ENCODE peak calls at places on chromosomes 6 and 20, in nine cellular contexts. P is thoracic aorta; W is AG04450; X is A549; K is substantia nigra; C is HCT116; O is PC-3; E is OCI-LY7; Z is CD8-positive, alpha-beta memory T cell. Y is an unnamed sample.

GRCh38 chr20:48921883-48922867 is 664 bp downstream of the ARFGEF2 start:
- DNase-seq in C (no peak), K (no peak), W (no peak), Z (no peak), X (peak; percentile 52), E (peak; percentile 18), P (no peak), O (peak; percentile 49), Y (peak; percentile 78)

GRCh38 chr6:36368921-36369880 is 18.3 kb downstream of the ETV7 start:
- DNase-seq in P (no peak), W (peak; percentile 38), Z (no peak), X (no peak), E (no peak), O (no peak), C (no peak), K (no peak), Y (peak; percentile 65)

GRCh38 chr6:1024587-1024986 is 287.3 kb upstream of the FOXQ1 start:
- DNase-seq in C (no peak), K (no peak), P (no peak), O (peak; percentile 25), X (peak; percentile 15), W (peak; percentile 67), E (no peak), Z (no peak), Y (no peak)

GRCh38 chr6:44128020-44128917 is 915 bp downstream of the TMEM63B start:
- DNase-seq in Z (no peak), X (peak; percentile 39), E (peak; percentile 40), P (no peak), W (no peak), O (peak; percentile 30), K (no peak), C (no peak), Y (peak; percentile 67)

GRCh38 chr6:48278261-48278660 is 167.3 kb upstream of the PTCHD4 start:
- DNase-seq in X (no peak), W (no peak), P (no peak), E (no peak), O (no peak), Z (no peak), C (no peak), K (no peak), Y (no peak)

GRCh38 chr20:61930776-61931475 is 134.8 kb downstream of the TAF4 start:
- DNase-seq in O (no peak), E (no peak), K (no peak), W (no peak), Z (no peak), C (no peak), X (no peak), P (no peak), Y (peak; percentile 36)

GRCh38 chr6:40349092-40349491 is 238.1 kb downstream of the LRFN2 start:
- DNase-seq in W (no peak), E (no peak), P (no peak), X (no peak), K (no peak), Z (no peak), O (no peak), C (no peak), Y (no peak)

GRCh38 chr6:36319436-36319762 is 17.3 kb downstream of the BNIP5 start:
- DNase-seq in C (no peak), X (no peak), O (peak; percentile 22), P (no peak), K (no peak), Z (no peak), E (no peak), W (no peak), Y (no peak)

GRCh38 chr6:135667694-135668455 is 170.3 kb upstream of the AHI1 start:
- DNase-seq in X (peak; percentile 1), E (no peak), C (no peak), Z (no peak), K (no peak), W (no peak), O (peak; percentile 54), P (no peak), Y (no peak)

GRCh38 chr6:136089885-136090284 is 160.2 kb downstream of the MTFR2 start:
- DNase-seq in P (no peak), E (no peak), O (peak; percentile 31), C (no peak), W (no peak), K (no peak), X (no peak), Z (no peak), Y (no peak)

GRCh38 chr20:44600758-44601562 is 18.6 kb downstream of the PKIG start:
- DNase-seq in X (no peak), C (no peak), P (no peak), E (no peak), W (no peak), K (no peak), Z (no peak), O (no peak), Y (no peak)

GRCh38 chr20:39986231-39986904 is 702.7 kb downstream of the MAFB start:
- DNase-seq in Z (no peak), P (no peak), K (no peak), W (no peak), O (no peak), E (no peak), C (no peak), X (no peak), Y (peak; percentile 56)

GRCh38 chr6:39819226-39819625 is 27.1 kb downstream of the DAAM2 start:
- DNase-seq in Z (no peak), E (no peak), P (no peak), C (no peak), X (no peak), K (no peak), W (no peak), O (no peak), Y (no peak)

GRCh38 chr6:27829453-27830211 is 82.6 kb downstream of the OR2B2 start:
- DNase-seq in K (no peak), C (no peak), E (peak; percentile 45), P (no peak), X (no peak), W (no peak), Z (no peak), O (peak; percentile 28), Y (no peak)

GRCh38 chr6:129501401-129502051 is 208.5 kb downstream of the ARHGAP18 start:
- DNase-seq in W (peak; percentile 89), C (peak; percentile 98), X (no peak), E (no peak), P (peak; percentile 13), O (peak; percentile 91), K (no peak), Z (no peak), Y (peak; percentile 52)

GRCh38 chr20:32845786-32846185 is 12.9 kb upstream of the EFCAB8 start:
- DNase-seq in E (no peak), P (no peak), C (no peak), X (no peak), Z (no peak), O (no peak), W (no peak), K (no peak), Y (no peak)

GRCh38 chr6:110556317-110557115 is 80.1 kb upstream of the SLC22A16 start:
- DNase-seq in X (no peak), C (no peak), K (no peak), O (no peak), E (no peak), W (no peak), P (no peak), Z (no peak), Y (no peak)
- H3K27ac ChIP-seq in X (no peak overlapping the region), C (no peak overlapping the region), K (peak overlapping the region; percentile 100), O (no peak overlapping the region), E (no peak overlapping the region), W (no peak overlapping the region), P (no peak overlapping the region), Z (no peak overlapping the region), Y (no peak overlapping the region)

GRCh38 chr6:46925563-46926253 is 4.0 kb upstream of the ADGRF5 start:
- DNase-seq in E (no peak), P (peak; percentile 41), Z (no peak), X (peak; percentile 13), O (peak; percentile 91), K (no peak), W (no peak), C (no peak), Y (peak; percentile 75)

GRCh38 chr6:46927066-46927465 is 5.3 kb upstream of the ADGRF5 start:
- DNase-seq in X (no peak), E (no peak), K (no peak), O (peak; percentile 90), P (no peak), W (no peak), C (no peak), Z (no peak), Y (no peak)

GRCh38 chr6:46930331-46930730 is 8.6 kb upstream of the ADGRF5 start:
- DNase-seq in O (no peak), P (no peak), E (no peak), K (no peak), C (no peak), Z (no peak), W (no peak), X (no peak), Y (no peak)

GRCh38 chr6:46923476-46923875 is 1.7 kb upstream of the ADGRF5 start:
- DNase-seq in E (no peak), P (no peak), K (no peak), X (no peak), Z (no peak), O (no peak), W (no peak), C (no peak), Y (no peak)

GRCh38 chr6:46926481-46926880 is 4.7 kb upstream of the ADGRF5 start:
- DNase-seq in E (no peak), C (no peak), W (no peak), P (no peak), O (peak; percentile 75), K (no peak), Z (no peak), X (peak; percentile 2), Y (no peak)
- H3K27ac ChIP-seq in E (no peak overlapping the region), C (no peak overlapping the region), W (no peak overlapping the region), P (no peak overlapping the region), O (peak overlapping the region; percentile 97), K (no peak overlapping the region), Z (no peak overlapping the region), X (peak overlapping the region; percentile 74), Y (peak overlapping the region; percentile 91)

DNA sequence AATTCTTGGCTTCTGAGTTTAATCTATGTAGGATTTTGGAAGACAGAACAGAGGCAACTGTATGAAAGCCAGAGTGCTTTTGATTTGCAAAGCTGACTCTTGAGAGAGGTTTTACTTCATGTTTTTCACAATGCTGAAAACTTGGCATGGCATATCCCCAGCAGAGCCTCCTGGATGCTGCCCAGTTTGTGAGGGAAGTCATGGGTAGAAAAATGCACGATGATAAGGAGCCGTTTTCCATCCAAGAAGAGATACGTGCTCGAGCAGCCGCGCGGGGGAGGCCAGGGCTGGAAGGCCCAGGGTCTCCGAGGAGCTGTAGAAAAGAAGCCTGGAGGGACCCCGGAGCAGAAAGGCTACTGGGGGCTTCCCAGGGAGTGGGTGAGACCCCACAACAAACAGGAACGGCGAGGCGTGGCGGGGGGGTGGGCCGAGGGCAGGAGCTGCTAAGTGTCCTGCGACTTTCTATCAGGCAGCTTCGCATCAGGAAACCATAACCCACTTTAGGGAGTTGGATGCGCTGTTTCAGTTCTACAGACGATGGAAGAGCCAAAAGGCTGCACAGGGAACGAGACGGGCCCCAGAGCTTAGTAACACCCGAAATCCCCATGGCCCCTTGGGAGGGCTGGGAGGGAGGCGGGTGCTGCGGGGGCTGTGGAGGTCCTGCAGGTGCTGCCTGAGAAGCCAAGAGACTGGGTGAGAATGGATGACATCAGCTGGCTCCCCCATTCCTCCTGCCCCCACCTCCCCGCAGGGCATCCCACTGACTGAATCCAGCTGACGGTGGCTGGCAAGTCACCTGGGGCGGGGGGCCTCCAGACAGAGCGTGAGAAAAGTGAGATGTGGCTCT is 36.4 kb downstream of the PNLDC1 start:
- DNase-seq in X (no peak), Z (no peak), O (no peak), C (no peak), E (no peak), P (no peak), W (no peak), K (no peak), Y (peak; percentile 35)
- H3K27ac ChIP-seq in X (no peak overlapping the region), Z (no peak overlapping the region), O (no peak overlapping the region), C (no peak overlapping the region), E (no peak overlapping the region), P (peak overlapping the region; percentile 70), W (no peak overlapping the region), K (no peak overlapping the region), Y (no peak overlapping the region)

GRCh38 chr6:163252132-163252729 is 162.3 kb upstream of the QKI start:
- DNase-seq in W (no peak), C (no peak), X (no peak), K (no peak), O (no peak), P (no peak), Z (no peak), E (no peak), Y (no peak)
- H3K27ac ChIP-seq in W (no peak overlapping the region), C (no peak overlapping the region), X (no peak overlapping the region), K (peak overlapping the region; percentile 98), O (no peak overlapping the region), P (no peak overlapping the region), Z (no peak overlapping the region), E (no peak overlapping the region), Y (no peak overlapping the region)